ENCODE peak calls at places on chromosomes 5 and 9, in nine cellular contexts. One of them, this sample, is unnamed.

GRCh38 chr5:72248352-72249032 is 71.5 kb downstream of the MRPS27 start:
- DNase-seq in fibroblast of lung: peak; percentile 94
- DNase-seq in A549: peak; percentile 56
- DNase-seq in lower lobe of right lung: no peak
- DNase-seq in PC-9: peak; percentile 50
- DNase-seq in mammary epithelial cell: peak; percentile 61
- DNase-seq in CD8-positive, alpha-beta T cell: no peak
- DNase-seq in psoas muscle: peak; percentile 19
- DNase-seq in effector memory CD4-positive, alpha-beta T cell: no peak
- DNase-seq in this sample: peak; percentile 82

GRCh38 chr5:116861662-116862061 is 287.0 kb upstream of the SEMA6A start:
- DNase-seq in fibroblast of lung: no peak
- DNase-seq in A549: no peak
- DNase-seq in lower lobe of right lung: no peak
- DNase-seq in PC-9: no peak
- DNase-seq in mammary epithelial cell: no peak
- DNase-seq in CD8-positive, alpha-beta T cell: no peak
- DNase-seq in psoas muscle: no peak
- DNase-seq in effector memory CD4-positive, alpha-beta T cell: no peak
- DNase-seq in this sample: no peak

GRCh38 chr5:61055434-61056006 is 106.7 kb downstream of the SMIM15 start:
- DNase-seq in fibroblast of lung: peak; percentile 80
- DNase-seq in A549: peak; percentile 16
- DNase-seq in lower lobe of right lung: no peak
- DNase-seq in PC-9: no peak
- DNase-seq in mammary epithelial cell: peak; percentile 40
- DNase-seq in CD8-positive, alpha-beta T cell: no peak
- DNase-seq in psoas muscle: no peak
- DNase-seq in effector memory CD4-positive, alpha-beta T cell: no peak
- DNase-seq in this sample: no peak

GRCh38 chr5:122715095-122715494 is 59.8 kb upstream of the SNX2 start:
- DNase-seq in fibroblast of lung: peak; percentile 21
- DNase-seq in A549: no peak
- DNase-seq in lower lobe of right lung: no peak
- DNase-seq in PC-9: no peak
- DNase-seq in mammary epithelial cell: peak; percentile 23
- DNase-seq in CD8-positive, alpha-beta T cell: no peak
- DNase-seq in psoas muscle: no peak
- DNase-seq in effector memory CD4-positive, alpha-beta T cell: no peak
- DNase-seq in this sample: no peak

GRCh38 chr9:80649001-80649420 is 1040.3 kb downstream of the TLE1 start:
- DNase-seq in fibroblast of lung: peak; percentile 90
- DNase-seq in A549: no peak
- DNase-seq in lower lobe of right lung: no peak
- DNase-seq in PC-9: peak; percentile 14
- DNase-seq in mammary epithelial cell: peak; percentile 35
- DNase-seq in CD8-positive, alpha-beta T cell: no peak
- DNase-seq in psoas muscle: peak; percentile 17
- DNase-seq in effector memory CD4-positive, alpha-beta T cell: no peak
- DNase-seq in this sample: peak; percentile 80

GRCh38 chr5:44952376-44952775 is 143.6 kb downstream of the MRPS30 start:
- DNase-seq in fibroblast of lung: peak; percentile 26
- DNase-seq in A549: peak; percentile 4
- DNase-seq in lower lobe of right lung: no peak
- DNase-seq in PC-9: peak; percentile 35
- DNase-seq in mammary epithelial cell: peak; percentile 30
- DNase-seq in CD8-positive, alpha-beta T cell: no peak
- DNase-seq in psoas muscle: no peak
- DNase-seq in effector memory CD4-positive, alpha-beta T cell: no peak
- DNase-seq in this sample: no peak

GRCh38 chr9:113682297-113682771 is 193.8 kb upstream of the ZNF618 start:
- DNase-seq in fibroblast of lung: peak; percentile 92
- DNase-seq in A549: peak; percentile 84
- DNase-seq in lower lobe of right lung: peak; percentile 71
- DNase-seq in PC-9: peak; percentile 70
- DNase-seq in mammary epithelial cell: peak; percentile 85
- DNase-seq in CD8-positive, alpha-beta T cell: peak; percentile 44
- DNase-seq in psoas muscle: peak; percentile 64
- DNase-seq in effector memory CD4-positive, alpha-beta T cell: peak; percentile 15
- DNase-seq in this sample: peak; percentile 89

GRCh38 chr5:54876-55569 is 36.9 kb upstream of the PLEKHG4B start:
- DNase-seq in fibroblast of lung: no peak
- DNase-seq in A549: no peak
- DNase-seq in lower lobe of right lung: no peak
- DNase-seq in PC-9: no peak
- DNase-seq in mammary epithelial cell: no peak
- DNase-seq in CD8-positive, alpha-beta T cell: no peak
- DNase-seq in psoas muscle: no peak
- DNase-seq in effector memory CD4-positive, alpha-beta T cell: no peak
- DNase-seq in this sample: no peak

GRCh38 chr9:93072383-93072795 is 13.9 kb downstream of the SUSD3 start:
- DNase-seq in fibroblast of lung: peak; percentile 88
- DNase-seq in A549: no peak
- DNase-seq in lower lobe of right lung: no peak
- DNase-seq in PC-9: no peak
- DNase-seq in mammary epithelial cell: no peak
- DNase-seq in CD8-positive, alpha-beta T cell: no peak
- DNase-seq in psoas muscle: no peak
- DNase-seq in effector memory CD4-positive, alpha-beta T cell: no peak
- DNase-seq in this sample: no peak

GRCh38 chr9:108761530-108762347 is 94.0 kb downstream of the ACTL7B start:
- DNase-seq in fibroblast of lung: peak; percentile 67
- DNase-seq in A549: peak; percentile 85
- DNase-seq in lower lobe of right lung: no peak
- DNase-seq in PC-9: peak; percentile 56
- DNase-seq in mammary epithelial cell: peak; percentile 31
- DNase-seq in CD8-positive, alpha-beta T cell: peak; percentile 21
- DNase-seq in psoas muscle: peak; percentile 25
- DNase-seq in effector memory CD4-positive, alpha-beta T cell: no peak
- DNase-seq in this sample: peak; percentile 68

GRCh38 chr5:155274484-155274883 is 260.9 kb downstream of the KIF4B start:
- DNase-seq in fibroblast of lung: no peak
- DNase-seq in A549: no peak
- DNase-seq in lower lobe of right lung: no peak
- DNase-seq in PC-9: no peak
- DNase-seq in mammary epithelial cell: no peak
- DNase-seq in CD8-positive, alpha-beta T cell: no peak
- DNase-seq in psoas muscle: no peak
- DNase-seq in effector memory CD4-positive, alpha-beta T cell: no peak
- DNase-seq in this sample: no peak

GRCh38 chr5:155278524-155278923 is 265.0 kb downstream of the KIF4B start:
- DNase-seq in fibroblast of lung: no peak
- DNase-seq in A549: no peak
- DNase-seq in lower lobe of right lung: no peak
- DNase-seq in PC-9: no peak
- DNase-seq in mammary epithelial cell: no peak
- DNase-seq in CD8-positive, alpha-beta T cell: no peak
- DNase-seq in psoas muscle: no peak
- DNase-seq in effector memory CD4-positive, alpha-beta T cell: no peak
- DNase-seq in this sample: no peak

GRCh38 chr5:155276231-155276630 is 262.7 kb downstream of the KIF4B start:
- DNase-seq in fibroblast of lung: no peak
- DNase-seq in A549: no peak
- DNase-seq in lower lobe of right lung: no peak
- DNase-seq in PC-9: no peak
- DNase-seq in mammary epithelial cell: no peak
- DNase-seq in CD8-positive, alpha-beta T cell: no peak
- DNase-seq in psoas muscle: no peak
- DNase-seq in effector memory CD4-positive, alpha-beta T cell: no peak
- DNase-seq in this sample: no peak

GRCh38 chr5:155270737-155271136 is 257.2 kb downstream of the KIF4B start:
- DNase-seq in fibroblast of lung: no peak
- DNase-seq in A549: no peak
- DNase-seq in lower lobe of right lung: no peak
- DNase-seq in PC-9: no peak
- DNase-seq in mammary epithelial cell: peak; percentile 78
- DNase-seq in CD8-positive, alpha-beta T cell: no peak
- DNase-seq in psoas muscle: no peak
- DNase-seq in effector memory CD4-positive, alpha-beta T cell: no peak
- DNase-seq in this sample: no peak

DNA sequence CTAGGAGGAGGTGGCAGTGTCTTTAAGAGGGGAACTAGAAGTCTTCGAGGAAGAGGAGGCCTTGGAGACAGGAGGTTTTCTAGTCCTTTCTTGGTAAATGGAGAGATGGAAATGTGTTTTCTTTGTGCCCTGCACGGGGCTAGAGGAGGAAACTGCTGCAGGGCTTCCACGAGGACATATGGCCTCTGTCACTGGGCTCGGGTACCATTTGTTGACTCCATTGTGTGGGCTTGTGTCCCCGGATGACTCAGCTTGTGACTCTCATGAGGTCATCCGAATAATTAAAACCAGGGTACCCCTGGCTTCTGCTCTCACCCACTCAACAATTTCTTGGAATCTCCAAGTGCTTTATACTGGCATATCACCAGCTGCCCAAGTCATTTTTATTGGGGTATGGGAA is 261.7 kb downstream of the KIF4B start:
- DNase-seq in fibroblast of lung: no peak
- DNase-seq in A549: no peak
- DNase-seq in lower lobe of right lung: no peak
- DNase-seq in PC-9: no peak
- DNase-seq in mammary epithelial cell: no peak
- DNase-seq in CD8-positive, alpha-beta T cell: no peak
- DNase-seq in psoas muscle: no peak
- DNase-seq in effector memory CD4-positive, alpha-beta T cell: no peak
- DNase-seq in this sample: no peak
- H3K27ac ChIP-seq in fibroblast of lung: no peak overlapping the region
- H3K27ac ChIP-seq in A549: no peak overlapping the region
- H3K27ac ChIP-seq in lower lobe of right lung: no peak overlapping the region
- H3K27ac ChIP-seq in PC-9: no peak overlapping the region
- H3K27ac ChIP-seq in mammary epithelial cell: no peak overlapping the region
- H3K27ac ChIP-seq in CD8-positive, alpha-beta T cell: no peak overlapping the region
- H3K27ac ChIP-seq in psoas muscle: no peak overlapping the region
- H3K27ac ChIP-seq in effector memory CD4-positive, alpha-beta T cell: no peak overlapping the region
- H3K27ac ChIP-seq in this sample: no peak overlapping the region

GRCh38 chr5:100776244-100776643 is 126.8 kb downstream of the ST8SIA4 start:
- DNase-seq in fibroblast of lung: peak; percentile 41
- DNase-seq in A549: no peak
- DNase-seq in lower lobe of right lung: no peak
- DNase-seq in PC-9: no peak
- DNase-seq in mammary epithelial cell: no peak
- DNase-seq in CD8-positive, alpha-beta T cell: no peak
- DNase-seq in psoas muscle: no peak
- DNase-seq in effector memory CD4-positive, alpha-beta T cell: no peak
- DNase-seq in this sample: no peak

GRCh38 chr5:100779669-100780375 is 123.3 kb downstream of the ST8SIA4 start:
- DNase-seq in fibroblast of lung: no peak
- DNase-seq in A549: no peak
- DNase-seq in lower lobe of right lung: no peak
- DNase-seq in PC-9: no peak
- DNase-seq in mammary epithelial cell: no peak
- DNase-seq in CD8-positive, alpha-beta T cell: no peak
- DNase-seq in psoas muscle: no peak
- DNase-seq in effector memory CD4-positive, alpha-beta T cell: no peak
- DNase-seq in this sample: peak; percentile 69

GRCh38 chr5:100772548-100772947 is 130.5 kb downstream of the ST8SIA4 start:
- DNase-seq in fibroblast of lung: no peak
- DNase-seq in A549: no peak
- DNase-seq in lower lobe of right lung: no peak
- DNase-seq in PC-9: no peak
- DNase-seq in mammary epithelial cell: no peak
- DNase-seq in CD8-positive, alpha-beta T cell: no peak
- DNase-seq in psoas muscle: no peak
- DNase-seq in effector memory CD4-positive, alpha-beta T cell: no peak
- DNase-seq in this sample: no peak

GRCh38 chr5:100780376-100780870 is 122.7 kb downstream of the ST8SIA4 start:
- DNase-seq in fibroblast of lung: no peak
- DNase-seq in A549: no peak
- DNase-seq in lower lobe of right lung: no peak
- DNase-seq in PC-9: no peak
- DNase-seq in mammary epithelial cell: no peak
- DNase-seq in CD8-positive, alpha-beta T cell: no peak
- DNase-seq in psoas muscle: no peak
- DNase-seq in effector memory CD4-positive, alpha-beta T cell: no peak
- DNase-seq in this sample: no peak

DNA sequence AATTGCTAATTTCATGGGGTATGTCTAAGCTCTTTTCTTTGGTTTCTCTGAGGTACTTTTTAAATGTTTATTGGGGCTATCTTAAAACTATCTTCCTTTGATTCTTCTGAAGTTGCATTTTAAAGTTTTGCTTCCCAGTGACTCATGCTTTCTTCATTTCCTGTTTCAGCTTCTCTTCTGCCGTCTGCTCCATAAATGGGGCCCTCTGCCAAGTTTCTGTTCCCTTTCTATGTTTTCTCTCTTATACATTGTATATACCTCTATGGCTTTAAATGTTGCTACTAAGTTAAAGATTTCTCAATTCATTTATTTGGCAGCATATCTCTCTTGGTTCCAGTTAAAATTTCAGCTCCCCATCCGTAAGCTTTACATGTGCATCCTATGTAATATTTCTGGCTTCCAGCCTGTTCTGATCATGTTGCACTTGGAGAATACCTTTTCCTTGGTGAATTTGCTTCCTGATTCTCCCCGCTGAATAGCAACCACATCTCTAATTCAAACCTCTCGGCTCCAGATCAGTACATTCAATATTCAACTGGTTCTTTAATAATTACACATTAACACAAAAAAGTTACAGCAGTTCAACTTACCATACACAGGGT is 125.3 kb downstream of the ST8SIA4 start:
- DNase-seq in fibroblast of lung: peak; percentile 92
- DNase-seq in A549: no peak
- DNase-seq in lower lobe of right lung: no peak
- DNase-seq in PC-9: peak; percentile 10
- DNase-seq in mammary epithelial cell: peak; percentile 75
- DNase-seq in CD8-positive, alpha-beta T cell: no peak
- DNase-seq in psoas muscle: no peak
- DNase-seq in effector memory CD4-positive, alpha-beta T cell: no peak
- DNase-seq in this sample: no peak
- H3K4me3 ChIP-seq in fibroblast of lung: no peak overlapping the region
- H3K4me3 ChIP-seq in A549: no peak overlapping the region
- H3K4me3 ChIP-seq in lower lobe of right lung: no peak overlapping the region
- H3K4me3 ChIP-seq in PC-9: no peak overlapping the region
- H3K4me3 ChIP-seq in mammary epithelial cell: peak overlapping the region; percentile 2
- H3K4me3 ChIP-seq in CD8-positive, alpha-beta T cell: no peak overlapping the region
- H3K4me3 ChIP-seq in psoas muscle: no peak overlapping the region
- H3K4me3 ChIP-seq in effector memory CD4-positive, alpha-beta T cell: no peak overlapping the region
- H3K4me3 ChIP-seq in this sample: no peak overlapping the region

GRCh38 chr5:109744261-109744660 is 54.5 kb downstream of the MAN2A1 start:
- DNase-seq in fibroblast of lung: no peak
- DNase-seq in A549: no peak
- DNase-seq in lower lobe of right lung: no peak
- DNase-seq in PC-9: no peak
- DNase-seq in mammary epithelial cell: no peak
- DNase-seq in CD8-positive, alpha-beta T cell: no peak
- DNase-seq in psoas muscle: no peak
- DNase-seq in effector memory CD4-positive, alpha-beta T cell: no peak
- DNase-seq in this sample: no peak
- H3K27ac ChIP-seq in fibroblast of lung: peak overlapping the region; percentile 60
- H3K27ac ChIP-seq in A549: peak overlapping the region; percentile 38
- H3K27ac ChIP-seq in lower lobe of right lung: no peak overlapping the region
- H3K27ac ChIP-seq in PC-9: peak overlapping the region; percentile 33
- H3K27ac ChIP-seq in mammary epithelial cell: peak overlapping the region; percentile 55
- H3K27ac ChIP-seq in CD8-positive, alpha-beta T cell: no peak overlapping the region
- H3K27ac ChIP-seq in psoas muscle: no peak overlapping the region
- H3K27ac ChIP-seq in effector memory CD4-positive, alpha-beta T cell: no peak overlapping the region
- H3K27ac ChIP-seq in this sample: peak overlapping the region; percentile 19

DNA sequence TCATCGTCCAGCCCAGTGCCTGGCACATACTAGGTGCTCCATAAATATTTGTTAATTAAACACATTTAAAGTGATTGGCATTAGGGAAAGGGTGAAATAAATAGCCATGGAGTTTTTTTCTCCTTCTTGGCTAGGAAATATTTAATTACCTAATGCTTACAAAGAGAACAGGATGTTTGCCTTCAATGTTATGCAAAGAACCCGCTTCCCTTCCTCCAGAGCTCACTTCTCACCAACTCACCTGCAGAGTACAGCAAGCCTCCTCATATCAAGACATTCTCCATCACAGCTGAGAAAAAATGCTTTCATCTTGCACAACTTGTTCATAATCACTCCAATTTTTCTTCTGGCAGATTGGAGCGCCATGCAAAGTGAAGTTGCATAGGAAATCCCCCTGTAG is 161.7 kb upstream of the STK32A start:
- DNase-seq in fibroblast of lung: no peak
- DNase-seq in A549: no peak
- DNase-seq in lower lobe of right lung: no peak
- DNase-seq in PC-9: no peak
- DNase-seq in mammary epithelial cell: no peak
- DNase-seq in CD8-positive, alpha-beta T cell: no peak
- DNase-seq in psoas muscle: no peak
- DNase-seq in effector memory CD4-positive, alpha-beta T cell: no peak
- DNase-seq in this sample: no peak
- H3K4me3 ChIP-seq in fibroblast of lung: no peak overlapping the region
- H3K4me3 ChIP-seq in A549: no peak overlapping the region
- H3K4me3 ChIP-seq in lower lobe of right lung: no peak overlapping the region
- H3K4me3 ChIP-seq in PC-9: no peak overlapping the region
- H3K4me3 ChIP-seq in mammary epithelial cell: no peak overlapping the region
- H3K4me3 ChIP-seq in CD8-positive, alpha-beta T cell: no peak overlapping the region
- H3K4me3 ChIP-seq in psoas muscle: no peak overlapping the region
- H3K4me3 ChIP-seq in effector memory CD4-positive, alpha-beta T cell: no peak overlapping the region
- H3K4me3 ChIP-seq in this sample: no peak overlapping the region

This sample was measured in ascending aorta.